ENCODE peak calls at places on chromosomes 16 and 17, in ten cellular contexts. One of them, this sample, is unnamed.

GRCh38 chr16:66604376-66605176 is at the start of gene CMTM3:
- DNase-seq in psoas muscle: peak
- DNase-seq in transverse colon: peak
- DNase-seq in body of pancreas: peak
- DNase-seq in Peyer's patch: peak
- DNase-seq in dorsolateral prefrontal cortex: peak
- DNase-seq in left ventricle myocardium inferior: peak
- DNase-seq in tibial nerve: peak
- DNase-seq in cardiac muscle cell: peak
- DNase-seq in hepatocyte: peak
- DNase-seq in this sample: no peak

GRCh38 chr16:12066823-12067222 is 90.3 kb downstream of the SNX29 start:
- DNase-seq in tibial nerve: no peak
- DNase-seq in body of pancreas: no peak
- DNase-seq in left ventricle myocardium inferior: no peak
- DNase-seq in Peyer's patch: no peak
- DNase-seq in psoas muscle: no peak
- DNase-seq in cardiac muscle cell: no peak
- DNase-seq in transverse colon: no peak
- DNase-seq in dorsolateral prefrontal cortex: no peak
- DNase-seq in hepatocyte: no peak
- DNase-seq in this sample: no peak

GRCh38 chr16:81908466-81909230 is 102.6 kb downstream of the SDR42E1 start:
- DNase-seq in tibial nerve: no peak
- DNase-seq in dorsolateral prefrontal cortex: no peak
- DNase-seq in Peyer's patch: peak
- DNase-seq in left ventricle myocardium inferior: no peak
- DNase-seq in psoas muscle: no peak
- DNase-seq in body of pancreas: no peak
- DNase-seq in hepatocyte: no peak
- DNase-seq in cardiac muscle cell: no peak
- DNase-seq in transverse colon: no peak
- DNase-seq in this sample: peak

GRCh38 chr17:72421128-72422092 is 300.6 kb downstream of the SOX9 start:
- DNase-seq in cardiac muscle cell: no peak
- DNase-seq in Peyer's patch: peak
- DNase-seq in body of pancreas: peak
- DNase-seq in tibial nerve: no peak
- DNase-seq in psoas muscle: peak
- DNase-seq in transverse colon: peak
- DNase-seq in left ventricle myocardium inferior: no peak
- DNase-seq in dorsolateral prefrontal cortex: no peak
- DNase-seq in hepatocyte: peak
- DNase-seq in this sample: peak

GRCh38 chr16:87371261-87371866 is 12.2 kb downstream of the FBXO31 start:
- DNase-seq in psoas muscle: no peak
- DNase-seq in left ventricle myocardium inferior: no peak
- DNase-seq in dorsolateral prefrontal cortex: no peak
- DNase-seq in body of pancreas: no peak
- DNase-seq in hepatocyte: no peak
- DNase-seq in transverse colon: no peak
- DNase-seq in Peyer's patch: no peak
- DNase-seq in tibial nerve: no peak
- DNase-seq in cardiac muscle cell: no peak
- DNase-seq in this sample: no peak

GRCh38 chr17:78144146-78144719 is 2.0 kb upstream of the C17orf99 start:
- DNase-seq in Peyer's patch: peak
- DNase-seq in body of pancreas: peak
- DNase-seq in cardiac muscle cell: peak
- DNase-seq in hepatocyte: peak
- DNase-seq in dorsolateral prefrontal cortex: peak
- DNase-seq in tibial nerve: peak
- DNase-seq in left ventricle myocardium inferior: peak
- DNase-seq in transverse colon: peak
- DNase-seq in psoas muscle: peak
- DNase-seq in this sample: peak

GRCh38 chr16:24917236-24917635 is 71.5 kb downstream of the SLC5A11 start:
- DNase-seq in transverse colon: no peak
- DNase-seq in cardiac muscle cell: no peak
- DNase-seq in psoas muscle: no peak
- DNase-seq in body of pancreas: no peak
- DNase-seq in Peyer's patch: no peak
- DNase-seq in hepatocyte: no peak
- DNase-seq in tibial nerve: no peak
- DNase-seq in left ventricle myocardium inferior: no peak
- DNase-seq in dorsolateral prefrontal cortex: no peak
- DNase-seq in this sample: no peak

GRCh38 chr17:21249911-21250703 is 3.1 kb downstream of the NATD1 start:
- DNase-seq in hepatocyte: no peak
- DNase-seq in tibial nerve: no peak
- DNase-seq in psoas muscle: no peak
- DNase-seq in left ventricle myocardium inferior: no peak
- DNase-seq in transverse colon: no peak
- DNase-seq in cardiac muscle cell: no peak
- DNase-seq in body of pancreas: no peak
- DNase-seq in Peyer's patch: no peak
- DNase-seq in dorsolateral prefrontal cortex: no peak
- DNase-seq in this sample: no peak

GRCh38 chr16:79184464-79184863 is 416.1 kb downstream of the MAF start:
- DNase-seq in Peyer's patch: no peak
- DNase-seq in cardiac muscle cell: no peak
- DNase-seq in dorsolateral prefrontal cortex: no peak
- DNase-seq in transverse colon: no peak
- DNase-seq in hepatocyte: no peak
- DNase-seq in tibial nerve: no peak
- DNase-seq in left ventricle myocardium inferior: no peak
- DNase-seq in psoas muscle: no peak
- DNase-seq in body of pancreas: no peak
- DNase-seq in this sample: no peak

GRCh38 chr16:79182618-79183017 is 417.9 kb downstream of the MAF start:
- DNase-seq in psoas muscle: no peak
- DNase-seq in left ventricle myocardium inferior: no peak
- DNase-seq in transverse colon: no peak
- DNase-seq in hepatocyte: no peak
- DNase-seq in cardiac muscle cell: no peak
- DNase-seq in Peyer's patch: no peak
- DNase-seq in body of pancreas: no peak
- DNase-seq in tibial nerve: no peak
- DNase-seq in dorsolateral prefrontal cortex: no peak
- DNase-seq in this sample: no peak

GRCh38 chr16:79183571-79183970 is 417.0 kb downstream of the MAF start:
- DNase-seq in dorsolateral prefrontal cortex: no peak
- DNase-seq in psoas muscle: no peak
- DNase-seq in cardiac muscle cell: no peak
- DNase-seq in hepatocyte: no peak
- DNase-seq in left ventricle myocardium inferior: no peak
- DNase-seq in body of pancreas: no peak
- DNase-seq in Peyer's patch: no peak
- DNase-seq in tibial nerve: no peak
- DNase-seq in transverse colon: no peak
- DNase-seq in this sample: no peak

GRCh38 chr16:79185681-79186080 is 414.9 kb downstream of the MAF start:
- DNase-seq in Peyer's patch: no peak
- DNase-seq in psoas muscle: no peak
- DNase-seq in cardiac muscle cell: no peak
- DNase-seq in dorsolateral prefrontal cortex: no peak
- DNase-seq in transverse colon: no peak
- DNase-seq in hepatocyte: no peak
- DNase-seq in body of pancreas: no peak
- DNase-seq in tibial nerve: no peak
- DNase-seq in left ventricle myocardium inferior: no peak
- DNase-seq in this sample: no peak

GRCh38 chr16:79181419-79181818 is 419.1 kb downstream of the MAF start:
- DNase-seq in dorsolateral prefrontal cortex: no peak
- DNase-seq in transverse colon: no peak
- DNase-seq in body of pancreas: no peak
- DNase-seq in hepatocyte: no peak
- DNase-seq in left ventricle myocardium inferior: no peak
- DNase-seq in Peyer's patch: no peak
- DNase-seq in cardiac muscle cell: no peak
- DNase-seq in psoas muscle: no peak
- DNase-seq in tibial nerve: no peak
- DNase-seq in this sample: no peak
- H3K4me3 ChIP-seq in dorsolateral prefrontal cortex: no peak
- H3K4me3 ChIP-seq in transverse colon: no peak
- H3K4me3 ChIP-seq in body of pancreas: no peak
- H3K4me3 ChIP-seq in hepatocyte: no peak
- H3K4me3 ChIP-seq in left ventricle myocardium inferior: no peak
- H3K4me3 ChIP-seq in Peyer's patch: no peak
- H3K4me3 ChIP-seq in cardiac muscle cell: no peak
- H3K4me3 ChIP-seq in psoas muscle: no peak
- H3K4me3 ChIP-seq in tibial nerve: no peak
- H3K4me3 ChIP-seq in this sample: no peak

DNA sequence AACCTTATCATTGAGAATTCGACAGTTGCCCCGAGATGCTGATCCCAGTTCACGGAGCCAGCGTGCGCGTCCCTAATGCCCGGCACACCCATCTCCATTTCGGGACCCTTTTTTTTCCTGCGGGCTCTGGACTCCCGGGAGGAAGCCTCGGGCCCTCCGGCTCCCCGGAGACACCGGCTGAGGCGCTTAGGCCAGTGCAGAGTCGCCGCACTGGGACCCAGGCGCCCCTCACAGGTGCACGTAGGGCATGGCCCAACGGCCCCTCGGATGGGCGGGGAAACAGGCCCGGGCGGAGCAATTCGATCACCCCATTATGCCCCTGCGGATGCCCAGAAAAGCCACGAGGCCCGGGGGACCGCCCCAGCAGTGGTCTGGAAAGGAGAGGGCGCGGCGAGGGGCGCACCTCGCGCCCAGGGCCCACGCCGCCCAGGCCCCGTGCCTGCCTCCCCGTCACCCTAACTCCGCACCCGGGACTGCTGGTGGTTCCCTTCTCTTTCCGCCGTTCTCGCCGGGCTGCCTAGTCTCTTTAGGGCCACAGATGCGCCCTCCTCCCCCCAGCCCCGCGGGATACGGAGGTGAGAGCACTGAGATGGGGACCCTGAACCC is 18.5 kb upstream of the ZFHX3 start:
- DNase-seq in body of pancreas: no peak
- DNase-seq in cardiac muscle cell: no peak
- DNase-seq in hepatocyte: no peak
- DNase-seq in Peyer's patch: peak
- DNase-seq in dorsolateral prefrontal cortex: no peak
- DNase-seq in tibial nerve: no peak
- DNase-seq in transverse colon: no peak
- DNase-seq in psoas muscle: no peak
- DNase-seq in left ventricle myocardium inferior: no peak
- DNase-seq in this sample: no peak
- H3K27ac ChIP-seq in body of pancreas: no peak
- H3K27ac ChIP-seq in cardiac muscle cell: no peak
- H3K27ac ChIP-seq in hepatocyte: no peak
- H3K27ac ChIP-seq in Peyer's patch: no peak
- H3K27ac ChIP-seq in dorsolateral prefrontal cortex: peak
- H3K27ac ChIP-seq in tibial nerve: peak
- H3K27ac ChIP-seq in transverse colon: peak
- H3K27ac ChIP-seq in psoas muscle: peak
- H3K27ac ChIP-seq in left ventricle myocardium inferior: peak
- H3K27ac ChIP-seq in this sample: peak

GRCh38 chr16:1966460-1966859 is at the start of gene RNF151:
- DNase-seq in cardiac muscle cell: no peak
- DNase-seq in tibial nerve: no peak
- DNase-seq in transverse colon: no peak
- DNase-seq in psoas muscle: no peak
- DNase-seq in hepatocyte: no peak
- DNase-seq in Peyer's patch: no peak
- DNase-seq in dorsolateral prefrontal cortex: no peak
- DNase-seq in left ventricle myocardium inferior: peak
- DNase-seq in body of pancreas: no peak
- DNase-seq in this sample: no peak

GRCh38 chr16:1961651-1962067 is 2.3 kb downstream of the NDUFB10 start:
- DNase-seq in body of pancreas: no peak
- DNase-seq in dorsolateral prefrontal cortex: no peak
- DNase-seq in left ventricle myocardium inferior: no peak
- DNase-seq in tibial nerve: no peak
- DNase-seq in Peyer's patch: no peak
- DNase-seq in transverse colon: no peak
- DNase-seq in hepatocyte: no peak
- DNase-seq in cardiac muscle cell: no peak
- DNase-seq in psoas muscle: no peak
- DNase-seq in this sample: peak

GRCh38 chr16:1964046-1964505 is 550 bp downstream of the RPS2 start:
- DNase-seq in Peyer's patch: peak
- DNase-seq in tibial nerve: no peak
- DNase-seq in dorsolateral prefrontal cortex: no peak
- DNase-seq in psoas muscle: peak
- DNase-seq in cardiac muscle cell: peak
- DNase-seq in left ventricle myocardium inferior: no peak
- DNase-seq in transverse colon: no peak
- DNase-seq in hepatocyte: peak
- DNase-seq in body of pancreas: no peak
- DNase-seq in this sample: peak

GRCh38 chr16:1965610-1966009 is 984 bp upstream of the RPS2 start:
- DNase-seq in hepatocyte: no peak
- DNase-seq in transverse colon: no peak
- DNase-seq in tibial nerve: no peak
- DNase-seq in Peyer's patch: no peak
- DNase-seq in body of pancreas: no peak
- DNase-seq in psoas muscle: no peak
- DNase-seq in cardiac muscle cell: no peak
- DNase-seq in left ventricle myocardium inferior: no peak
- DNase-seq in dorsolateral prefrontal cortex: no peak
- DNase-seq in this sample: no peak

DNA sequence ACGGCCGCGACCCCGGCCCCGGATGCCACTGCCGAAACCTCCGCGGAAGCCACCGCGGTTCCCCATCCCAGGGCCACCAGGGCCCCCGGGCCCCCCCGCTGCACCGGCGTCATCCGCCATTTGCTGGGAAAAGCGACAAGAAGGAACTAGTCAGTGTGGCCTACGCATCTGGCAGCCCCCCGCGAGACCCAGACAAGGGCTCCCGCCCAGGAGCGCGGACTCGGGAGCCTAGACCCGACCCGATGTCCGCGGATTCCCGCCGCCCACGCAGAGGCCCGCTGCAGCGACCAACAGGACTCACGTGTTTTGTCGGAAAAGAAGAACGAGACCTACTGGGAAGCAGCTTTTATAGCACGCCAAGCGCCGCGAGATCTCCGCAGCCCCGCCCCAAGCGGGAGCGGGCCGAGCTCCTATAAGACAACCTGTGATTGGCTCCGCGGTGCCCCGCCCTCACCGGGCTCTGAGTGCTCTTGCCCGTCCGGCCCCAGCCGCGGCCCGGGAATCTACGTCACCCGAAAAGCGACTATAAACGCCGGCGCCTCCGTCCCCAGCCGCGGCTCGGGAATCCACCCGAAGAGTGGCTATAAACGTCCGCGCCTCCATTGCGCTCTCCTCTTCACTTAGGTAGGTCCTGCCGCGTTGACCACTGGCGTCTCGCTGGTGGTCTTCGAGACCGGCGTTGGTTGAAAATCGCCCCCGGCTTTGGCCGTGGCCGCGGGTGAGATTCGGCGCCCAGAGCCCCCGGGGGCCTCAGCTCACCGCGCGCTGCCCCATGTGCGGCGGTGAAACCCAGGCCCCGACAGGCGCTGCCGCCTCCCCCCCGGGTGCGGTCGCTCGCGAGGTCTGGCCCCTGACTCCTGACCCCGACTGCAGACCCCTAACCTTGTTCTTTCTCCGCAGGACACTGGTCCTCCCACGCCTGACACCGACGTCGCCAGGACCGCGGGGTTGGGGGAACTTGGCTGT is at the start of gene RPS2:
- DNase-seq in dorsolateral prefrontal cortex: peak
- DNase-seq in tibial nerve: peak
- DNase-seq in psoas muscle: peak
- DNase-seq in Peyer's patch: peak
- DNase-seq in hepatocyte: peak
- DNase-seq in left ventricle myocardium inferior: peak
- DNase-seq in transverse colon: peak
- DNase-seq in body of pancreas: peak
- DNase-seq in cardiac muscle cell: peak
- DNase-seq in this sample: peak
- TF ChIP-seq CTCF in dorsolateral prefrontal cortex: no peak
- TF ChIP-seq CTCF in tibial nerve: peak
- TF ChIP-seq CTCF in psoas muscle: no peak
- TF ChIP-seq CTCF in Peyer's patch: no peak
- TF ChIP-seq CTCF in hepatocyte: no peak
- TF ChIP-seq CTCF in left ventricle myocardium inferior: no peak
- TF ChIP-seq CTCF in transverse colon: no peak
- TF ChIP-seq CTCF in body of pancreas: no peak
- TF ChIP-seq CTCF in cardiac muscle cell: no peak
- TF ChIP-seq CTCF in this sample: no peak

GRCh38 chr17:43660816-43661493 is 767 bp downstream of the MEOX1 start:
- DNase-seq in tibial nerve: no peak
- DNase-seq in psoas muscle: no peak
- DNase-seq in left ventricle myocardium inferior: no peak
- DNase-seq in transverse colon: no peak
- DNase-seq in body of pancreas: no peak
- DNase-seq in cardiac muscle cell: no peak
- DNase-seq in dorsolateral prefrontal cortex: no peak
- DNase-seq in Peyer's patch: no peak
- DNase-seq in hepatocyte: no peak
- DNase-seq in this sample: no peak

GRCh38 chr17:43660262-43660661 is 1.5 kb downstream of the MEOX1 start:
- DNase-seq in Peyer's patch: no peak
- DNase-seq in hepatocyte: no peak
- DNase-seq in transverse colon: no peak
- DNase-seq in body of pancreas: no peak
- DNase-seq in tibial nerve: no peak
- DNase-seq in psoas muscle: no peak
- DNase-seq in dorsolateral prefrontal cortex: no peak
- DNase-seq in cardiac muscle cell: no peak
- DNase-seq in left ventricle myocardium inferior: no peak
- DNase-seq in this sample: no peak

GRCh38 chr17:43658890-43659289 is 2.8 kb downstream of the MEOX1 start:
- DNase-seq in transverse colon: no peak
- DNase-seq in dorsolateral prefrontal cortex: no peak
- DNase-seq in cardiac muscle cell: no peak
- DNase-seq in tibial nerve: no peak
- DNase-seq in psoas muscle: no peak
- DNase-seq in Peyer's patch: no peak
- DNase-seq in body of pancreas: no peak
- DNase-seq in left ventricle myocardium inferior: no peak
- DNase-seq in hepatocyte: no peak
- DNase-seq in this sample: no peak

GRCh38 chr17:43661699-43662431 is at the start of gene MEOX1:
- DNase-seq in psoas muscle: peak
- DNase-seq in cardiac muscle cell: peak
- DNase-seq in hepatocyte: no peak
- DNase-seq in dorsolateral prefrontal cortex: no peak
- DNase-seq in Peyer's patch: no peak
- DNase-seq in transverse colon: no peak
- DNase-seq in body of pancreas: no peak
- DNase-seq in left ventricle myocardium inferior: no peak
- DNase-seq in tibial nerve: no peak
- DNase-seq in this sample: no peak

GRCh38 chr17:43659823-43660222 is 1.9 kb downstream of the MEOX1 start:
- DNase-seq in body of pancreas: no peak
- DNase-seq in Peyer's patch: no peak
- DNase-seq in hepatocyte: no peak
- DNase-seq in cardiac muscle cell: no peak
- DNase-seq in psoas muscle: no peak
- DNase-seq in left ventricle myocardium inferior: no peak
- DNase-seq in tibial nerve: no peak
- DNase-seq in transverse colon: no peak
- DNase-seq in dorsolateral prefrontal cortex: no peak
- DNase-seq in this sample: no peak
- H3K4me3 ChIP-seq in body of pancreas: no peak
- H3K4me3 ChIP-seq in Peyer's patch: peak
- H3K4me3 ChIP-seq in hepatocyte: no peak
- H3K4me3 ChIP-seq in cardiac muscle cell: no peak
- H3K4me3 ChIP-seq in psoas muscle: peak
- H3K4me3 ChIP-seq in left ventricle myocardium inferior: peak
- H3K4me3 ChIP-seq in tibial nerve: peak
- H3K4me3 ChIP-seq in transverse colon: no peak
- H3K4me3 ChIP-seq in dorsolateral prefrontal cortex: no peak
- H3K4me3 ChIP-seq in this sample: no peak

This sample was measured in RWPE2.